ENCODE peak calls at places on chromosomes 3 and 15, in four cellular contexts. One of them, this sample, is unnamed.
A peak's percentile ranks its signal among the peaks of the same experiment; 100 is the strongest.

GRCh38 chr15:91853501-91853967 is at the start of gene SLCO3A1:
- DNase-seq in aorta: peak; percentile 94
- DNase-seq in CD4-positive, CD25-positive, alpha-beta regulatory T cell: peak; percentile 75
- DNase-seq in right atrium auricular region: peak; percentile 70
- DNase-seq in this sample: no peak

GRCh38 chr3:142817897-142818296 is 71.0 kb downstream of the PCOLCE2 start:
- DNase-seq in aorta: no peak
- DNase-seq in CD4-positive, CD25-positive, alpha-beta regulatory T cell: no peak
- DNase-seq in right atrium auricular region: no peak
- DNase-seq in this sample: no peak

GRCh38 chr15:59594493-59594942 is 17.1 kb upstream of the GCNT3 start:
- DNase-seq in aorta: no peak
- DNase-seq in CD4-positive, CD25-positive, alpha-beta regulatory T cell: no peak
- DNase-seq in right atrium auricular region: no peak
- DNase-seq in this sample: no peak

GRCh38 chr3:107116251-107116650 is 261.0 kb upstream of the CCDC54 start:
- DNase-seq in aorta: no peak
- DNase-seq in CD4-positive, CD25-positive, alpha-beta regulatory T cell: no peak
- DNase-seq in right atrium auricular region: no peak
- DNase-seq in this sample: no peak

GRCh38 chr3:184719709-184720108 is 7.8 kb upstream of the MAGEF1 start:
- DNase-seq in aorta: no peak
- DNase-seq in CD4-positive, CD25-positive, alpha-beta regulatory T cell: no peak
- DNase-seq in right atrium auricular region: peak; percentile 53
- DNase-seq in this sample: no peak

GRCh38 chr15:29476503-29477080 is 207.0 kb upstream of the NSMCE3 start:
- DNase-seq in aorta: peak; percentile 30
- DNase-seq in CD4-positive, CD25-positive, alpha-beta regulatory T cell: no peak
- DNase-seq in right atrium auricular region: no peak
- DNase-seq in this sample: no peak

GRCh38 chr3:11803977-11804903 is 42.4 kb downstream of the TAMM41 start:
- DNase-seq in aorta: no peak
- DNase-seq in CD4-positive, CD25-positive, alpha-beta regulatory T cell: peak; percentile 72
- DNase-seq in right atrium auricular region: no peak
- DNase-seq in this sample: no peak

GRCh38 chr3:72912532-72912931 is 24.7 kb downstream of the GXYLT2 start:
- DNase-seq in aorta: no peak
- DNase-seq in CD4-positive, CD25-positive, alpha-beta regulatory T cell: no peak
- DNase-seq in right atrium auricular region: no peak
- DNase-seq in this sample: no peak

GRCh38 chr3:126212629-126213375 is 32.4 kb upstream of the ALDH1L1 start:
- DNase-seq in aorta: peak; percentile 86
- DNase-seq in CD4-positive, CD25-positive, alpha-beta regulatory T cell: peak; percentile 7
- DNase-seq in right atrium auricular region: no peak
- DNase-seq in this sample: no peak

GRCh38 chr15:82585072-82585471 is 44.8 kb upstream of the RPS17 start:
- DNase-seq in aorta: no peak
- DNase-seq in CD4-positive, CD25-positive, alpha-beta regulatory T cell: no peak
- DNase-seq in right atrium auricular region: no peak
- DNase-seq in this sample: no peak

GRCh38 chr3:31704651-31705179 is 172.0 kb downstream of the STT3B start:
- DNase-seq in aorta: peak; percentile 83
- DNase-seq in CD4-positive, CD25-positive, alpha-beta regulatory T cell: peak; percentile 12
- DNase-seq in right atrium auricular region: peak; percentile 55
- DNase-seq in this sample: peak; percentile 14

GRCh38 chr3:150467381-150467780 is 59.3 kb downstream of the TSC22D2 start:
- DNase-seq in aorta: no peak
- DNase-seq in CD4-positive, CD25-positive, alpha-beta regulatory T cell: no peak
- DNase-seq in right atrium auricular region: no peak
- DNase-seq in this sample: no peak

GRCh38 chr3:99848433-99848832 is 30.8 kb downstream of the CMSS1 start:
- DNase-seq in aorta: no peak
- DNase-seq in CD4-positive, CD25-positive, alpha-beta regulatory T cell: no peak
- DNase-seq in right atrium auricular region: no peak
- DNase-seq in this sample: no peak

GRCh38 chr3:124607163-124607562 is 123.1 kb upstream of the UMPS start:
- DNase-seq in aorta: no peak
- DNase-seq in CD4-positive, CD25-positive, alpha-beta regulatory T cell: no peak
- DNase-seq in right atrium auricular region: no peak
- DNase-seq in this sample: peak; percentile 38

GRCh38 chr3:54123538-54124196 is 1.3 kb downstream of the CACNA2D3 start:
- DNase-seq in aorta: peak; percentile 26
- DNase-seq in CD4-positive, CD25-positive, alpha-beta regulatory T cell: no peak
- DNase-seq in right atrium auricular region: no peak
- DNase-seq in this sample: no peak

GRCh38 chr3:127074900-127075360 is 92.0 kb downstream of the PLXNA1 start:
- DNase-seq in aorta: peak; percentile 82
- DNase-seq in CD4-positive, CD25-positive, alpha-beta regulatory T cell: no peak
- DNase-seq in right atrium auricular region: no peak
- DNase-seq in this sample: peak; percentile 9

GRCh38 chr3:99920530-99921376 is 103.1 kb downstream of the CMSS1 start:
- DNase-seq in aorta: peak; percentile 85
- DNase-seq in CD4-positive, CD25-positive, alpha-beta regulatory T cell: peak; percentile 16
- DNase-seq in right atrium auricular region: peak; percentile 90
- DNase-seq in this sample: no peak

GRCh38 chr15:89416339-89417183 is 79.8 kb downstream of the RHCG start:
- DNase-seq in aorta: peak; percentile 84
- DNase-seq in CD4-positive, CD25-positive, alpha-beta regulatory T cell: peak; percentile 74
- DNase-seq in right atrium auricular region: no peak
- DNase-seq in this sample: peak; percentile 66

GRCh38 chr15:27172821-27173220 is 201.8 kb downstream of the GABRG3 start:
- DNase-seq in aorta: no peak
- DNase-seq in CD4-positive, CD25-positive, alpha-beta regulatory T cell: no peak
- DNase-seq in right atrium auricular region: no peak
- DNase-seq in this sample: no peak

GRCh38 chr3:171776411-171776810 is 33.9 kb downstream of the PLD1 start:
- DNase-seq in aorta: no peak
- DNase-seq in CD4-positive, CD25-positive, alpha-beta regulatory T cell: no peak
- DNase-seq in right atrium auricular region: no peak
- DNase-seq in this sample: no peak

GRCh38 chr15:90219421-90220141 is 14.2 kb downstream of the CIB1 start:
- DNase-seq in aorta: peak; percentile 86
- DNase-seq in CD4-positive, CD25-positive, alpha-beta regulatory T cell: peak; percentile 39
- DNase-seq in right atrium auricular region: no peak
- DNase-seq in this sample: peak; percentile 66

GRCh38 chr15:30903497-30904187 is at the start of gene FAN1:
- DNase-seq in aorta: peak; percentile 90
- DNase-seq in CD4-positive, CD25-positive, alpha-beta regulatory T cell: peak; percentile 84
- DNase-seq in right atrium auricular region: peak; percentile 87
- DNase-seq in this sample: peak; percentile 67

GRCh38 chr15:50108446-50108845 is 10.6 kb downstream of the ATP8B4 start:
- DNase-seq in aorta: no peak
- DNase-seq in CD4-positive, CD25-positive, alpha-beta regulatory T cell: no peak
- DNase-seq in right atrium auricular region: no peak
- DNase-seq in this sample: no peak

GRCh38 chr15:44096596-44096995 is 98.5 kb downstream of the FRMD5 start:
- DNase-seq in aorta: no peak
- DNase-seq in CD4-positive, CD25-positive, alpha-beta regulatory T cell: no peak
- DNase-seq in right atrium auricular region: no peak
- DNase-seq in this sample: no peak

GRCh38 chr3:177351757-177352158 is 154.5 kb upstream of the TBL1XR1 start:
- DNase-seq in aorta: no peak
- DNase-seq in CD4-positive, CD25-positive, alpha-beta regulatory T cell: peak; percentile 24
- DNase-seq in right atrium auricular region: no peak
- DNase-seq in this sample: no peak

GRCh38 chr15:59993041-59993750 is 10.9 kb upstream of the FOXB1 start:
- DNase-seq in aorta: peak; percentile 71
- DNase-seq in CD4-positive, CD25-positive, alpha-beta regulatory T cell: no peak
- DNase-seq in right atrium auricular region: no peak
- DNase-seq in this sample: no peak

GRCh38 chr15:80241508-80241907 is 10.5 kb downstream of the CTXND1 start:
- DNase-seq in aorta: no peak
- DNase-seq in CD4-positive, CD25-positive, alpha-beta regulatory T cell: peak; percentile 3
- DNase-seq in right atrium auricular region: no peak
- DNase-seq in this sample: no peak

GRCh38 chr15:66819084-66819483 is 117.0 kb downstream of the SMAD6 start:
- DNase-seq in aorta: no peak
- DNase-seq in CD4-positive, CD25-positive, alpha-beta regulatory T cell: no peak
- DNase-seq in right atrium auricular region: no peak
- DNase-seq in this sample: no peak

GRCh38 chr3:132721479-132722164 is 587 bp downstream of the NPHP3 start:
- DNase-seq in aorta: peak; percentile 89
- DNase-seq in CD4-positive, CD25-positive, alpha-beta regulatory T cell: peak; percentile 65
- DNase-seq in right atrium auricular region: peak; percentile 84
- DNase-seq in this sample: peak; percentile 71

GRCh38 chr3:99862208-99862607 is 44.5 kb downstream of the CMSS1 start:
- DNase-seq in aorta: no peak
- DNase-seq in CD4-positive, CD25-positive, alpha-beta regulatory T cell: no peak
- DNase-seq in right atrium auricular region: no peak
- DNase-seq in this sample: peak; percentile 84

GRCh38 chr3:196272826-196273225 is 14.7 kb downstream of the PCYT1A start:
- DNase-seq in aorta: no peak
- DNase-seq in CD4-positive, CD25-positive, alpha-beta regulatory T cell: no peak
- DNase-seq in right atrium auricular region: no peak
- DNase-seq in this sample: no peak

GRCh38 chr3:49025793-49026520 is 3.2 kb downstream of the IMPDH2 start:
- DNase-seq in aorta: no peak
- DNase-seq in CD4-positive, CD25-positive, alpha-beta regulatory T cell: no peak
- DNase-seq in right atrium auricular region: no peak
- DNase-seq in this sample: no peak
- H3K36me3 ChIP-seq in aorta: no peaks in the 10 kb centered on the region
- H3K36me3 ChIP-seq in CD4-positive, CD25-positive, alpha-beta regulatory T cell: peaks cover 45% of the 10 kb centered on the region
- H3K36me3 ChIP-seq in right atrium auricular region: peaks cover 50% of the 10 kb centered on the region
- H3K36me3 ChIP-seq in this sample: peaks cover 87% of the 10 kb centered on the region

DNA sequence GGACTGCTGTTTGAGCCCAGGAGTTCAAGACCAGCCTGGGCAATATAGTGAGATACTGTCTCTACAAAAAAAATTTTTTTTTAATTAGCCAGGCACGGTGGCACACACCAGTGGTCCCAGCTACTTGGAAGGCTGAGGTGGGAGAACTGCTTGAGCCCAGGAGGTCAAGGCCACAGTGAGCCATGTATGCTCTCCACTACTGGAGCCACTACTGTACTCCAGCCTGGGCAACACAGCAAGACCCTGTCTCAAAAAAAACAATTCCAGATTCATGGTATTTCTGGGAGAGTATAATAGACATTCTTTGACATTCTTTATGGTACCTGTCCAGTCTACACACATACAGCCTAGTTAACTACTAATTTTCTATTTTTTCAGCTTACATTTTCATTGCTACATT is 70.1 kb downstream of the GSK3B start:
- DNase-seq in aorta: no peak
- DNase-seq in CD4-positive, CD25-positive, alpha-beta regulatory T cell: no peak
- DNase-seq in right atrium auricular region: no peak
- DNase-seq in this sample: no peak
- H3K27me3 ChIP-seq in aorta: no peaks in the 10 kb centered on the region
- H3K27me3 ChIP-seq in CD4-positive, CD25-positive, alpha-beta regulatory T cell: no peaks in the 10 kb centered on the region
- H3K27me3 ChIP-seq in right atrium auricular region: no peaks in the 10 kb centered on the region
- H3K27me3 ChIP-seq in this sample: no peaks in the 10 kb centered on the region

GRCh38 chr3:49732592-49732991 is 8.8 kb upstream of the GMPPB start:
- DNase-seq in aorta: no peak
- DNase-seq in CD4-positive, CD25-positive, alpha-beta regulatory T cell: no peak
- DNase-seq in right atrium auricular region: no peak
- DNase-seq in this sample: no peak
- H3K36me3 ChIP-seq in aorta: no peaks in the 10 kb centered on the region
- H3K36me3 ChIP-seq in CD4-positive, CD25-positive, alpha-beta regulatory T cell: peaks cover 59% of the 10 kb centered on the region
- H3K36me3 ChIP-seq in right atrium auricular region: peaks cover 76% of the 10 kb centered on the region
- H3K36me3 ChIP-seq in this sample: peaks cover 45% of the 10 kb centered on the region

GRCh38 chr3:123446210-123446609 is 2.7 kb downstream of the ADCY5 start:
- DNase-seq in aorta: peak; percentile 22
- DNase-seq in CD4-positive, CD25-positive, alpha-beta regulatory T cell: no peak
- DNase-seq in right atrium auricular region: no peak
- DNase-seq in this sample: no peak
- H3K27me3 ChIP-seq in aorta: no peaks in the 10 kb centered on the region
- H3K27me3 ChIP-seq in CD4-positive, CD25-positive, alpha-beta regulatory T cell: peaks cover 20% of the 10 kb centered on the region
- H3K27me3 ChIP-seq in right atrium auricular region: no peaks in the 10 kb centered on the region
- H3K27me3 ChIP-seq in this sample: peaks cover 51% of the 10 kb centered on the region

DNA sequence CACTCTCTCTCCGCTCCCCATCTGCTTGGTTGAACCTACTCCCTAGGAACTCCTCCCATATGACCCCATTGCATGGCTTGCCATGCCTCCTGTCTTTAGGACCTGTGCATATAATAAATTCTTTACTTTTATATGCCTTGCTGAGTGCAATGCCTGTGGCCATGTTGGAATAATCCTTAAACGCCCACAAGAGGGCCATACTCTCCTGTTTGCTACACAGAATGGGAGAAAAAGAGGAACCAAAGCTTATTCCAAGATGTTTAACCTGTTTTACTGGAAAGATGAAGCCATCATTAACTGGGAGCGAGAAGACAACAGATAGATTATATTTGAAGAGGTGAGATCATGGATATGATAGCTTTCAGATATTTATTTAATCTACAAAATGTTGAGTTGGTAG is 1097.8 kb downstream of the NAALADL2 start:
- DNase-seq in aorta: no peak
- DNase-seq in CD4-positive, CD25-positive, alpha-beta regulatory T cell: no peak
- DNase-seq in right atrium auricular region: no peak
- DNase-seq in this sample: no peak
- H3K36me3 ChIP-seq in aorta: no peaks in the 10 kb centered on the region
- H3K36me3 ChIP-seq in CD4-positive, CD25-positive, alpha-beta regulatory T cell: no peaks in the 10 kb centered on the region
- H3K36me3 ChIP-seq in right atrium auricular region: no peaks in the 10 kb centered on the region
- H3K36me3 ChIP-seq in this sample: no peaks in the 10 kb centered on the region

GRCh38 chr3:169145551-169145950 is 518.0 kb downstream of the MECOM start:
- DNase-seq in aorta: no peak
- DNase-seq in CD4-positive, CD25-positive, alpha-beta regulatory T cell: no peak
- DNase-seq in right atrium auricular region: no peak
- DNase-seq in this sample: no peak

GRCh38 chr3:169147246-169148008 is 516.1 kb downstream of the MECOM start:
- DNase-seq in aorta: peak; percentile 76
- DNase-seq in CD4-positive, CD25-positive, alpha-beta regulatory T cell: peak; percentile 2
- DNase-seq in right atrium auricular region: peak; percentile 82
- DNase-seq in this sample: peak; percentile 75

GRCh38 chr3:169148448-169149348 is 514.8 kb downstream of the MECOM start:
- DNase-seq in aorta: no peak
- DNase-seq in CD4-positive, CD25-positive, alpha-beta regulatory T cell: no peak
- DNase-seq in right atrium auricular region: no peak
- DNase-seq in this sample: peak; percentile 26

GRCh38 chr3:169146112-169146665 is 517.3 kb downstream of the MECOM start:
- DNase-seq in aorta: peak; percentile 86
- DNase-seq in CD4-positive, CD25-positive, alpha-beta regulatory T cell: peak; percentile 8
- DNase-seq in right atrium auricular region: peak; percentile 86
- DNase-seq in this sample: peak; percentile 66

DNA sequence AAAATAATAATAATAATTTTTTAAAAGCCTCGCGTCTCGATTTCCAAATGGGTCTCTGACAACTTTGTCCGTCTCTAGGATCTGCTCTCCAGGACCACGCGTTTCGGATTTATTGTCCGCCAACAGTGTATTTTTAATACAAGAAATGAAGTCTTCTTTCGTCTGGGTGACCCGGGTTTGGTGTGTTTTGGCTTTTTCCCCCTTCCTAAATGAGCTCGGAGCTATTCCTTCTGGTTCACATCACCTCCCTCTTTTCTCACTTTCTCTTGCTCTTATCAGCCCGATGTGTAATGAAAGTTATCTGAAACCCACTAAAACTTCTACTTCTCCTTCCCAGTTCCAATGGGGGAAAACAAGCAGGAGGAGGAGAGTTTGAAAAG is 516.7 kb downstream of the MECOM start:
- DNase-seq in aorta: no peak
- DNase-seq in CD4-positive, CD25-positive, alpha-beta regulatory T cell: no peak
- DNase-seq in right atrium auricular region: no peak
- DNase-seq in this sample: no peak
- H3K27me3 ChIP-seq in aorta: no peaks in the 10 kb centered on the region
- H3K27me3 ChIP-seq in CD4-positive, CD25-positive, alpha-beta regulatory T cell: peaks cover 41% of the 10 kb centered on the region
- H3K27me3 ChIP-seq in right atrium auricular region: peaks cover 17% of the 10 kb centered on the region
- H3K27me3 ChIP-seq in this sample: no peaks in the 10 kb centered on the region

This sample was measured in SJSA1.